ENCODE peak calls at places on chromosomes 13 and 19, in four cellular contexts. D is epithelial cell of esophagus, B is A549, S is NCI-H1417. T is an unnamed sample.

GRCh38 chr13:39036212-39036611 is 1.7 kb downstream of the PROSER1 start:
- DNase-seq in D (peak), B (no peak), S (no peak), T (peak)

GRCh38 chr13:67049744-67050143 is 180.4 kb downstream of the PCDH9 start:
- DNase-seq in D (no peak), B (no peak), S (no peak), T (no peak)

GRCh38 chr13:21402586-21403307 is 56.4 kb downstream of the ZDHHC20 start:
- DNase-seq in D (peak), B (peak), S (no peak), T (no peak)

GRCh38 chr19:29539668-29540067 is 13.9 kb downstream of the VSTM2B start:
- DNase-seq in D (no peak), B (no peak), S (no peak), T (no peak)

GRCh38 chr13:50617134-50617721 is 226.3 kb downstream of the DLEU7 start:
- DNase-seq in D (no peak), B (peak), S (no peak), T (no peak)

GRCh38 chr19:364496-365287 is 20.1 kb upstream of the MIER2 start:
- DNase-seq in D (no peak), B (no peak), S (no peak), T (no peak)

GRCh38 chr19:33332248-33332647 is 29.9 kb upstream of the CEBPA start:
- DNase-seq in D (no peak), B (no peak), S (no peak), T (no peak)

GRCh38 chr13:68234278-68234677 is 1004.1 kb upstream of the PCDH9 start:
- DNase-seq in D (peak), B (peak), S (no peak), T (no peak)

GRCh38 chr19:27796073-27796472 is 1416.9 kb downstream of the UQCRFS1 start:
- DNase-seq in D (no peak), B (no peak), S (no peak), T (no peak)

GRCh38 chr19:47379398-47379938 is 30.4 kb downstream of the DHX34 start:
- DNase-seq in D (no peak), B (no peak), S (no peak), T (no peak)

GRCh38 chr19:35734273-35734672 is 8.0 kb downstream of the IGFLR1 start:
- DNase-seq in D (no peak), B (no peak), S (no peak), T (no peak)

GRCh38 chr19:47797996-47798903 is 6.1 kb downstream of the TPRX1 start:
- DNase-seq in D (no peak), B (no peak), S (no peak), T (no peak)

T was measured in trophoblast cell.